ENCODE peak calls at places on chromosome 16, in eight cellular contexts. R, W, Z, G, N, L, B and I are unnamed samples.

GRCh38 chr16:4218202-4218601 is 23.7 kb downstream of the SRL start:
- DNase-seq in R (no peak), W (no peak), Z (no peak), G (no peak), N (no peak), L (no peak), B (no peak), I (no peak)

GRCh38 chr16:17476414-17477259 is 5.9 kb upstream of the XYLT1 start:
- DNase-seq in R (peak), W (peak), Z (peak), G (no peak), N (no peak), L (peak), B (peak), I (peak)

GRCh38 chr16:15946257-15947044 is 3.0 kb upstream of the ABCC1 start:
- DNase-seq in R (no peak), W (no peak), Z (no peak), G (peak), N (no peak), L (no peak), B (peak), I (no peak)

GRCh38 chr16:28482026-28482425 is 9.8 kb downstream of the CLN3 start:
- DNase-seq in R (no peak), W (no peak), Z (no peak), G (no peak), N (no peak), L (peak), B (no peak), I (no peak)

GRCh38 chr16:55661842-55662479 is 6.2 kb downstream of the SLC6A2 start:
- DNase-seq in R (no peak), W (no peak), Z (no peak), G (no peak), N (no peak), L (no peak), B (no peak), I (no peak)

GRCh38 chr16:86626966-86627365 is 48.6 kb downstream of the FOXL1 start:
- DNase-seq in R (no peak), W (no peak), Z (no peak), G (no peak), N (no peak), L (no peak), B (no peak), I (no peak)

GRCh38 chr16:11258553-11259287 is 2.7 kb upstream of the SOCS1 start:
- DNase-seq in R (no peak), W (no peak), Z (peak), G (no peak), N (no peak), L (peak), B (peak), I (no peak)

GRCh38 chr16:86824751-86825310 is 246.5 kb downstream of the FOXL1 start:
- DNase-seq in R (no peak), W (no peak), Z (no peak), G (peak), N (no peak), L (no peak), B (peak), I (no peak)

GRCh38 chr16:4358831-4359561 is 7.9 kb upstream of the PAM16 start:
- DNase-seq in R (no peak), W (peak), Z (peak), G (peak), N (no peak), L (peak), B (no peak), I (peak)

GRCh38 chr16:9706217-9706616 is 476.0 kb downstream of the GRIN2A start:
- DNase-seq in R (no peak), W (peak), Z (no peak), G (peak), N (no peak), L (no peak), B (peak), I (no peak)

GRCh38 chr16:84464116-84464515 is 40.3 kb downstream of the MEAK7 start:
- DNase-seq in R (no peak), W (no peak), Z (no peak), G (no peak), N (no peak), L (no peak), B (no peak), I (no peak)

GRCh38 chr16:28981517-28981916 is 3.3 kb upstream of the LAT start:
- DNase-seq in R (no peak), W (peak), Z (peak), G (no peak), N (no peak), L (no peak), B (no peak), I (no peak)

GRCh38 chr16:75660321-75660720 is 12.7 kb downstream of the TERF2IP start:
- DNase-seq in R (no peak), W (no peak), Z (no peak), G (no peak), N (no peak), L (no peak), B (no peak), I (no peak)

GRCh38 chr16:54397190-54397835 is 110.7 kb upstream of the IRX3 start:
- DNase-seq in R (no peak), W (no peak), Z (no peak), G (no peak), N (no peak), L (no peak), B (peak), I (no peak)

GRCh38 chr16:77834600-77834963 is 46.2 kb downstream of the VAT1L start:
- DNase-seq in R (no peak), W (no peak), Z (no peak), G (peak), N (no peak), L (no peak), B (peak), I (no peak)

GRCh38 chr16:677306-678190 is 2.1 kb downstream of the RHBDL1 start:
- DNase-seq in R (no peak), W (no peak), Z (no peak), G (no peak), N (no peak), L (no peak), B (no peak), I (no peak)